ENCODE peak calls at places on chromosomes 11 and 22, in eight cellular contexts. S, C, X, W, E, O, D and Y are unnamed samples.
A peak's percentile ranks its signal among the peaks of the same experiment; 100 is the strongest.

GRCh38 chr11:70674605-70675004 is 276.3 kb downstream of the CTTN start:
- DNase-seq in S (no peak), C (no peak), X (no peak), W (no peak), E (no peak), O (no peak), D (no peak), Y (no peak)

GRCh38 chr11:15801616-15802015 is 554.7 kb downstream of the SOX6 start:
- DNase-seq in S (no peak), C (no peak), X (no peak), W (no peak), E (no peak), O (no peak), D (no peak), Y (no peak)

GRCh38 chr11:2928605-2929510 is at the start of gene PHLDA2:
- DNase-seq in S (peak; percentile 91), C (no peak), X (no peak), W (peak; percentile 75), E (peak; percentile 73), O (peak; percentile 64), D (no peak), Y (no peak)

GRCh38 chr22:39299829-39300178 is 19.6 kb downstream of the RPL3 start:
- DNase-seq in S (no peak), C (no peak), X (no peak), W (peak; percentile 82), E (no peak), O (no peak), D (no peak), Y (no peak)

GRCh38 chr22:35357883-35358621 is 22.8 kb upstream of the HMOX1 start:
- DNase-seq in S (no peak), C (no peak), X (no peak), W (peak; percentile 43), E (no peak), O (no peak), D (no peak), Y (no peak)

GRCh38 chr11:95505927-95506426 is 275.0 kb upstream of the SESN3 start:
- DNase-seq in S (no peak), C (no peak), X (no peak), W (no peak), E (no peak), O (no peak), D (no peak), Y (no peak)

GRCh38 chr22:46471901-46472721 is 65.3 kb downstream of the CELSR1 start:
- DNase-seq in S (no peak), C (no peak), X (no peak), W (peak; percentile 84), E (peak; percentile 43), O (no peak), D (no peak), Y (no peak)

GRCh38 chr11:45266693-45267451 is 19.3 kb downstream of the SYT13 start:
- DNase-seq in S (no peak), C (no peak), X (no peak), W (no peak), E (no peak), O (no peak), D (no peak), Y (no peak)

GRCh38 chr11:16169946-16170345 is 186.4 kb downstream of the SOX6 start:
- DNase-seq in S (no peak), C (no peak), X (no peak), W (no peak), E (no peak), O (no peak), D (no peak), Y (no peak)

GRCh38 chr11:15754221-15754620 is 602.1 kb downstream of the SOX6 start:
- DNase-seq in S (no peak), C (no peak), X (no peak), W (no peak), E (no peak), O (no peak), D (no peak), Y (no peak)

GRCh38 chr11:133947298-133947905 is 9.4 kb downstream of the IGSF9B start:
- DNase-seq in S (no peak), C (peak; percentile 20), X (no peak), W (peak; percentile 92), E (peak; percentile 70), O (peak; percentile 63), D (peak; percentile 37), Y (no peak)

GRCh38 chr11:73270089-73270854 is 1.9 kb upstream of the P2RY6 start:
- DNase-seq in S (peak; percentile 67), C (no peak), X (no peak), W (peak; percentile 72), E (no peak), O (no peak), D (no peak), Y (peak; percentile 82)

GRCh38 chr11:36218283-36218921 is 70.8 kb downstream of the COMMD9 start:
- DNase-seq in S (no peak), C (no peak), X (no peak), W (no peak), E (no peak), O (no peak), D (no peak), Y (no peak)

GRCh38 chr22:47609653-47610052 is 847.2 kb downstream of the TBC1D22A start:
- DNase-seq in S (peak; percentile 58), C (no peak), X (no peak), W (no peak), E (no peak), O (no peak), D (no peak), Y (no peak)

GRCh38 chr22:44186121-44186510 is 5.4 kb downstream of the PARVG start:
- DNase-seq in S (peak; percentile 28), C (no peak), X (no peak), W (no peak), E (no peak), O (no peak), D (no peak), Y (peak; percentile 68)

GRCh38 chr22:46066691-46067090 is 83.6 kb upstream of the PPARA start:
- DNase-seq in S (peak; percentile 73), C (no peak), X (no peak), W (no peak), E (peak; percentile 18), O (no peak), D (no peak), Y (peak; percentile 35)